ENCODE peak calls at places on chromosomes 11 and 22, in six cellular contexts. One of them, this sample, is unnamed.

GRCh38 chr11:96085349-96085910 is 161.5 kb upstream of the MTMR2 start:
- DNase-seq in HepG2: no peak
- DNase-seq in HEK293T: no peak
- DNase-seq in IMR-90: no peak
- DNase-seq in A549: no peak
- DNase-seq in K562: no peak
- DNase-seq in this sample: no peak

GRCh38 chr11:83033972-83034672 is 37.6 kb downstream of the RAB30 start:
- DNase-seq in IMR-90: peak; percentile 71
- DNase-seq in K562: peak; percentile 47
- DNase-seq in A549: no peak
- DNase-seq in HEK293T: no peak
- DNase-seq in HepG2: no peak
- DNase-seq in this sample: no peak

GRCh38 chr11:8839957-8840945 is 70.7 kb upstream of the AKIP1 start:
- DNase-seq in K562: no peak
- DNase-seq in HepG2: peak; percentile 35
- DNase-seq in HEK293T: no peak
- DNase-seq in IMR-90: peak; percentile 74
- DNase-seq in A549: no peak
- DNase-seq in this sample: no peak

GRCh38 chr11:64875369-64876225 is 2.8 kb downstream of the EHD1 start:
- DNase-seq in HepG2: no peak
- DNase-seq in IMR-90: no peak
- DNase-seq in HEK293T: no peak
- DNase-seq in A549: no peak
- DNase-seq in K562: no peak
- DNase-seq in this sample: no peak

GRCh38 chr11:14927146-14927545 is 35.1 kb upstream of the CYP2R1 start:
- DNase-seq in IMR-90: peak; percentile 5
- DNase-seq in A549: no peak
- DNase-seq in K562: no peak
- DNase-seq in HEK293T: no peak
- DNase-seq in HepG2: no peak
- DNase-seq in this sample: no peak

GRCh38 chr11:9604134-9604533 is 30.7 kb downstream of the WEE1 start:
- DNase-seq in K562: peak; percentile 25
- DNase-seq in IMR-90: peak; percentile 26
- DNase-seq in A549: no peak
- DNase-seq in HepG2: no peak
- DNase-seq in HEK293T: no peak
- DNase-seq in this sample: no peak

GRCh38 chr22:40325315-40325714 is 21.0 kb upstream of the ADSL start:
- DNase-seq in IMR-90: no peak
- DNase-seq in K562: no peak
- DNase-seq in HEK293T: no peak
- DNase-seq in HepG2: no peak
- DNase-seq in A549: no peak
- DNase-seq in this sample: no peak

GRCh38 chr22:41831383-41831782 is 1.5 kb upstream of the SREBF2 start:
- DNase-seq in A549: no peak
- DNase-seq in HepG2: no peak
- DNase-seq in HEK293T: no peak
- DNase-seq in K562: no peak
- DNase-seq in IMR-90: no peak
- DNase-seq in this sample: no peak

GRCh38 chr11:115695677-115696451 is 191.6 kb upstream of the CADM1 start:
- DNase-seq in HEK293T: no peak
- DNase-seq in A549: no peak
- DNase-seq in K562: no peak
- DNase-seq in IMR-90: no peak
- DNase-seq in HepG2: no peak
- DNase-seq in this sample: no peak

GRCh38 chr22:44671742-44672141 is 30.3 kb upstream of the PRR5 start:
- DNase-seq in A549: peak; percentile 43
- DNase-seq in IMR-90: peak; percentile 83
- DNase-seq in HEK293T: no peak
- DNase-seq in HepG2: peak; percentile 77
- DNase-seq in K562: peak; percentile 34
- DNase-seq in this sample: no peak

GRCh38 chr11:61293869-61294716 is 1.0 kb downstream of the VWCE start:
- DNase-seq in IMR-90: peak; percentile 48
- DNase-seq in K562: no peak
- DNase-seq in HepG2: peak; percentile 34
- DNase-seq in HEK293T: no peak
- DNase-seq in A549: peak; percentile 33
- DNase-seq in this sample: no peak

GRCh38 chr11:10401696-10402392 is 53.2 kb upstream of the AMPD3 start:
- DNase-seq in HEK293T: no peak
- DNase-seq in A549: no peak
- DNase-seq in IMR-90: no peak
- DNase-seq in K562: no peak
- DNase-seq in HepG2: no peak
- DNase-seq in this sample: no peak

GRCh38 chr11:100918551-100919500 is 210.8 kb downstream of the PGR start:
- DNase-seq in IMR-90: peak; percentile 43
- DNase-seq in A549: peak; percentile 36
- DNase-seq in HEK293T: peak; percentile 12
- DNase-seq in HepG2: no peak
- DNase-seq in K562: peak; percentile 7
- DNase-seq in this sample: no peak

GRCh38 chr11:127711748-127712147 is 711.2 kb upstream of the KIRREL3 start:
- DNase-seq in IMR-90: no peak
- DNase-seq in A549: no peak
- DNase-seq in K562: no peak
- DNase-seq in HepG2: no peak
- DNase-seq in HEK293T: no peak
- DNase-seq in this sample: no peak

GRCh38 chr11:2932850-2933251 is 3.6 kb upstream of the PHLDA2 start:
- DNase-seq in K562: no peak
- DNase-seq in HepG2: no peak
- DNase-seq in IMR-90: peak; percentile 46
- DNase-seq in A549: no peak
- DNase-seq in HEK293T: no peak
- DNase-seq in this sample: no peak

GRCh38 chr11:93939084-93939780 is 81.9 kb upstream of the HEPHL1 start:
- DNase-seq in HepG2: no peak
- DNase-seq in K562: no peak
- DNase-seq in HEK293T: no peak
- DNase-seq in IMR-90: peak; percentile 11
- DNase-seq in A549: no peak
- DNase-seq in this sample: no peak

GRCh38 chr22:46147471-46148267 is 2.7 kb upstream of the PPARA start:
- DNase-seq in HEK293T: no peak
- DNase-seq in A549: no peak
- DNase-seq in IMR-90: no peak
- DNase-seq in K562: no peak
- DNase-seq in HepG2: peak; percentile 73
- DNase-seq in this sample: no peak

GRCh38 chr22:32590556-32590955 is 115.9 kb downstream of the FBXO7 start:
- DNase-seq in HEK293T: no peak
- DNase-seq in HepG2: no peak
- DNase-seq in K562: no peak
- DNase-seq in IMR-90: peak; percentile 63
- DNase-seq in A549: no peak
- DNase-seq in this sample: no peak

GRCh38 chr11:84853841-84854497 is 773.2 kb downstream of the DLG2 start:
- DNase-seq in A549: no peak
- DNase-seq in K562: no peak
- DNase-seq in IMR-90: no peak
- DNase-seq in HepG2: no peak
- DNase-seq in HEK293T: no peak
- DNase-seq in this sample: no peak

GRCh38 chr11:17601206-17602075 is 54.4 kb downstream of the OTOG start:
- DNase-seq in IMR-90: no peak
- DNase-seq in A549: no peak
- DNase-seq in HEK293T: no peak
- DNase-seq in HepG2: no peak
- DNase-seq in K562: peak; percentile 31
- DNase-seq in this sample: no peak

GRCh38 chr11:9651899-9652748 is 11.8 kb upstream of the SWAP70 start:
- DNase-seq in K562: peak; percentile 60
- DNase-seq in A549: no peak
- DNase-seq in HEK293T: no peak
- DNase-seq in IMR-90: no peak
- DNase-seq in HepG2: no peak
- DNase-seq in this sample: no peak

GRCh38 chr11:86849679-86850078 is 49.3 kb downstream of the PRSS23 start:
- DNase-seq in HepG2: no peak
- DNase-seq in HEK293T: no peak
- DNase-seq in IMR-90: no peak
- DNase-seq in K562: no peak
- DNase-seq in A549: no peak
- DNase-seq in this sample: no peak

GRCh38 chr11:88327462-88328143 is 9.9 kb downstream of the CTSC start:
- DNase-seq in HEK293T: no peak
- DNase-seq in K562: no peak
- DNase-seq in HepG2: no peak
- DNase-seq in A549: no peak
- DNase-seq in IMR-90: no peak
- DNase-seq in this sample: no peak
- TF ChIP-seq BHLHE40 in HEK293T: no peak
- TF ChIP-seq BHLHE40 in K562: no peak
- TF ChIP-seq BHLHE40 in HepG2: no peak
- TF ChIP-seq BHLHE40 in A549: no peak
- TF ChIP-seq BHLHE40 in IMR-90: no peak
- TF ChIP-seq BHLHE40 in this sample: no peak

GRCh38 chr11:71500601-71501021 is 26.5 kb upstream of the KRTAP5-7 start:
- DNase-seq in IMR-90: no peak
- DNase-seq in K562: no peak
- DNase-seq in HepG2: no peak
- DNase-seq in A549: no peak
- DNase-seq in HEK293T: no peak
- DNase-seq in this sample: no peak
- TF ChIP-seq BHLHE40 in IMR-90: no peak
- TF ChIP-seq BHLHE40 in K562: no peak
- TF ChIP-seq BHLHE40 in HepG2: no peak
- TF ChIP-seq BHLHE40 in A549: no peak
- TF ChIP-seq BHLHE40 in HEK293T: no peak
- TF ChIP-seq BHLHE40 in this sample: no peak

DNA sequence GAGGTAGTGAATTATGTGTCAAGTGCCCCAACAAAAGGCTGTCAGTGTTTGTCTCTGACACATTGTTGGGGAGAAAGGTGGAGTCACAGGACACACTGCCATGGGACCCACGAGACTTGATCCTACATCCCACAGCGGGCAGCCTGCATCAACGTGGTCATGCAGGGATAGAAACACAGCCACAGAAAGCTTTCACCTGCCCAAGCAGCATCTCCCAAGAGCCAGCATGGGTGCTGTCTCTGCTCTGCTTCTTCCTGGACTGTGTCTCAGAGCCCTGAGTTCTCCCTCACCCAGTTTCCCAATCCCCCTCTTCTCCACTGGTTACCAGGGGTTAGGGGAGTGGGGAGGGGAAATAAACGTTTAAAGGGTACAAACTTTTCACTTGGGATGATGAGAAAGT is 97.2 kb downstream of the VPREB1 start:
- DNase-seq in A549: no peak
- DNase-seq in K562: no peak
- DNase-seq in HEK293T: no peak
- DNase-seq in IMR-90: no peak
- DNase-seq in HepG2: no peak
- DNase-seq in this sample: no peak
- TF ChIP-seq BHLHE40 in A549: no peak
- TF ChIP-seq BHLHE40 in K562: no peak
- TF ChIP-seq BHLHE40 in HEK293T: no peak
- TF ChIP-seq BHLHE40 in IMR-90: no peak
- TF ChIP-seq BHLHE40 in HepG2: no peak
- TF ChIP-seq BHLHE40 in this sample: no peak

DNA sequence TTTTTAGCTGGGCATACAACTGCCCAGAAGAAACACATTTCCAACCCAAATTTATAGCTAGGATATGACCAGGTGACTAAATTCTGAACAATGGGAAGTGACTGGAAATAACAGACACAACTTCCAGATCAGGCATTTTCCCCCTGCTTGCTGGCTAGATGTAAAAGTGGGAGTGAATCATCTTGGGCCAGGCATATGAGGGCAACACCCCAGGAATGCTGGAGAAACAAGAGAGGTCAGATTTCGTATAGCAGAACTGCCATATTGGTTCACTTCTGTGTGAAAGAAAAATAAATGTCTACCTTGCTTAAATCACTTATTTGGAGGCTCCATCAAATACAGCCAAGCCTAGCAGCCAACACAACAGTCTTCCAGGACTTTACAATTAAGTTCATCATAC is 7.4 kb downstream of the ATL3 start:
- DNase-seq in IMR-90: peak; percentile 80
- DNase-seq in HepG2: no peak
- DNase-seq in A549: peak; percentile 38
- DNase-seq in K562: no peak
- DNase-seq in HEK293T: no peak
- DNase-seq in this sample: no peak
- TF ChIP-seq BHLHE40 in IMR-90: no peak
- TF ChIP-seq BHLHE40 in HepG2: no peak
- TF ChIP-seq BHLHE40 in A549: no peak
- TF ChIP-seq BHLHE40 in K562: no peak
- TF ChIP-seq BHLHE40 in HEK293T: no peak
- TF ChIP-seq BHLHE40 in this sample: no peak

GRCh38 chr11:20127671-20128527 is 32.4 kb downstream of the DBX1 start:
- DNase-seq in HEK293T: peak; percentile 80
- DNase-seq in A549: peak; percentile 70
- DNase-seq in K562: peak; percentile 81
- DNase-seq in IMR-90: peak; percentile 69
- DNase-seq in HepG2: peak; percentile 52
- DNase-seq in this sample: no peak
- TF ChIP-seq BHLHE40 in HEK293T: no peak
- TF ChIP-seq BHLHE40 in A549: no peak
- TF ChIP-seq BHLHE40 in K562: no peak
- TF ChIP-seq BHLHE40 in IMR-90: no peak
- TF ChIP-seq BHLHE40 in HepG2: no peak
- TF ChIP-seq BHLHE40 in this sample: no peak

GRCh38 chr11:119436093-119436492 is 13.1 kb upstream of the THY1 start:
- DNase-seq in A549: no peak
- DNase-seq in HEK293T: no peak
- DNase-seq in HepG2: no peak
- DNase-seq in IMR-90: no peak
- DNase-seq in K562: no peak
- DNase-seq in this sample: no peak

GRCh38 chr11:119433369-119433749 is 10.4 kb upstream of the THY1 start:
- DNase-seq in K562: no peak
- DNase-seq in HepG2: no peak
- DNase-seq in A549: no peak
- DNase-seq in IMR-90: peak; percentile 77
- DNase-seq in HEK293T: no peak
- DNase-seq in this sample: no peak

GRCh38 chr11:119436715-119437114 is 13.7 kb upstream of the THY1 start:
- DNase-seq in IMR-90: no peak
- DNase-seq in HepG2: no peak
- DNase-seq in K562: no peak
- DNase-seq in A549: no peak
- DNase-seq in HEK293T: no peak
- DNase-seq in this sample: no peak

GRCh38 chr11:119432484-119433368 is 9.8 kb upstream of the THY1 start:
- DNase-seq in HepG2: no peak
- DNase-seq in HEK293T: no peak
- DNase-seq in IMR-90: peak; percentile 77
- DNase-seq in A549: no peak
- DNase-seq in K562: no peak
- DNase-seq in this sample: no peak

GRCh38 chr11:119434531-119435330 is 11.8 kb upstream of the THY1 start:
- DNase-seq in HEK293T: no peak
- DNase-seq in K562: no peak
- DNase-seq in HepG2: no peak
- DNase-seq in IMR-90: no peak
- DNase-seq in A549: no peak
- DNase-seq in this sample: no peak
- TF ChIP-seq BHLHE40 in HEK293T: no peak
- TF ChIP-seq BHLHE40 in K562: no peak
- TF ChIP-seq BHLHE40 in HepG2: no peak
- TF ChIP-seq BHLHE40 in IMR-90: no peak
- TF ChIP-seq BHLHE40 in A549: no peak
- TF ChIP-seq BHLHE40 in this sample: no peak